ENCODE peak calls at places on chromosomes 13 and 19, in six cellular contexts. M is chondrocyte; H is activated CD8-positive, alpha-beta memory T cell treated with anti-CD3 and anti-CD28 coated beads for 4 hours; I is activated T-cell treated with anti-CD3 and anti-CD28 coated beads for 4 hours; B is NCI-H146; Y is stimulated activated naive B cell treated with anti-CD40 and anti-IgM and Interleukin-4, amounts not matched to agents 10 μg/mL and 1 μg/mL and 100 μg/mL, for 72 hours. E is an unnamed sample.

GRCh38 chr19:35013047-35013819 is 13.1 kb downstream of the GRAMD1A start:
- DNase-seq in M (no peak), H (peak), I (peak), B (peak), Y (peak), E (peak)

GRCh38 chr13:78601124-78601885 is 2.0 kb downstream of the POU4F1 start:
- DNase-seq in M (peak), H (no peak), I (no peak), B (peak), Y (no peak), E (no peak)

GRCh38 chr13:113802761-113803160 is 43.7 kb downstream of the TMEM255B start:
- DNase-seq in M (peak), H (no peak), I (no peak), B (no peak), Y (no peak), E (no peak)

GRCh38 chr13:48585456-48585840 is 52.6 kb upstream of the RCBTB2 start:
- DNase-seq in M (no peak), H (no peak), I (no peak), B (peak), Y (no peak), E (no peak)

GRCh38 chr19:23378948-23379347 is 16.3 kb downstream of the ZNF91 start:
- DNase-seq in M (no peak), H (no peak), I (no peak), B (no peak), Y (no peak), E (no peak)

GRCh38 chr13:108932206-108932605 is 302.8 kb downstream of the MYO16 start:
- DNase-seq in M (no peak), H (no peak), I (no peak), B (no peak), Y (no peak), E (no peak)

GRCh38 chr13:37476874-37477273 is 121.7 kb downstream of the POSTN start:
- DNase-seq in M (no peak), H (no peak), I (no peak), B (no peak), Y (no peak), E (no peak)

GRCh38 chr19:17846146-17846545 is 1.6 kb downstream of the JAK3 start:
- DNase-seq in M (no peak), H (no peak), I (no peak), B (no peak), Y (no peak), E (no peak)

GRCh38 chr13:40578055-40578454 is 88.4 kb downstream of the FOXO1 start:
- DNase-seq in M (no peak), H (no peak), I (no peak), B (no peak), Y (no peak), E (no peak)

GRCh38 chr13:106418556-106418955 is 116.9 kb downstream of the EFNB2 start:
- DNase-seq in M (no peak), H (no peak), I (no peak), B (no peak), Y (no peak), E (no peak)